ENCODE peak calls at places on chromosomes 5 and 9, in five cellular contexts. S, V, X, Z and H are unnamed samples.

GRCh38 chr5:139468421-139468931 is 2.3 kb upstream of the SMIM33 start:
- DNase-seq in S (no peak), V (no peak), X (peak), Z (no peak), H (no peak)

GRCh38 chr5:175032741-175033151 is 308.4 kb downstream of the MSX2 start:
- DNase-seq in S (no peak), V (no peak), X (no peak), Z (no peak), H (no peak)

GRCh38 chr9:113511856-113512761 is 48.6 kb downstream of the RGS3 start:
- DNase-seq in S (peak), V (peak), X (no peak), Z (no peak), H (no peak)

GRCh38 chr5:59040007-59040803 is 457.3 kb downstream of the RAB3C start:
- DNase-seq in S (peak), V (no peak), X (no peak), Z (no peak), H (no peak)

GRCh38 chr5:9699681-9700080 is 69.5 kb upstream of the TAS2R1 start:
- DNase-seq in S (no peak), V (no peak), X (no peak), Z (no peak), H (no peak)

GRCh38 chr9:95572370-95573151 is 55.8 kb upstream of the PTCH1 start:
- DNase-seq in S (no peak), V (peak), X (no peak), Z (no peak), H (no peak)

GRCh38 chr9:80158150-80158549 is 586.4 kb downstream of the TLE4 start:
- DNase-seq in S (no peak), V (no peak), X (no peak), Z (no peak), H (no peak)

GRCh38 chr9:79577969-79578723 is 6.4 kb downstream of the TLE4 start:
- DNase-seq in S (no peak), V (no peak), X (no peak), Z (no peak), H (no peak)

GRCh38 chr5:124906339-124907097 is 160.1 kb upstream of the ZNF608 start:
- DNase-seq in S (no peak), V (no peak), X (peak), Z (peak), H (no peak)

GRCh38 chr5:565782-566445 is 41.7 kb upstream of the SLC9A3 start:
- DNase-seq in S (no peak), V (no peak), X (no peak), Z (no peak), H (no peak)

GRCh38 chr9:137027369-137028012 is 546 bp downstream of the ABCA2 start:
- DNase-seq in S (no peak), V (no peak), X (no peak), Z (no peak), H (no peak)

GRCh38 chr5:172418847-172419810 is 35.2 kb downstream of the SH3PXD2B start:
- DNase-seq in S (no peak), V (no peak), X (no peak), Z (peak), H (no peak)

GRCh38 chr9:108664309-108665255 is 191.2 kb downstream of the ACTL7B start:
- DNase-seq in S (no peak), V (no peak), X (no peak), Z (no peak), H (no peak)

GRCh38 chr5:52685621-52686370 is 101.9 kb upstream of the ITGA1 start:
- DNase-seq in S (no peak), V (no peak), X (no peak), Z (no peak), H (no peak)

GRCh38 chr5:179534431-179534830 is 15.9 kb upstream of the RUFY1 start:
- DNase-seq in S (no peak), V (no peak), X (no peak), Z (no peak), H (no peak)

GRCh38 chr5:16957305-16958165 is 21.4 kb upstream of the MYO10 start:
- DNase-seq in S (no peak), V (peak), X (no peak), Z (no peak), H (no peak)

GRCh38 chr9:33447404-33448158 is at the start of gene AQP3:
- DNase-seq in S (no peak), V (no peak), X (peak), Z (peak), H (peak)

GRCh38 chr5:73131711-73132428 is 11.5 kb downstream of the TMEM171 start:
- DNase-seq in S (no peak), V (no peak), X (no peak), Z (no peak), H (no peak)

GRCh38 chr9:110141118-110141797 is 66.7 kb downstream of the C9orf152 start:
- DNase-seq in S (no peak), V (peak), X (no peak), Z (no peak), H (no peak)

GRCh38 chr5:54889826-54890225 is 95.6 kb downstream of the ESM1 start:
- DNase-seq in S (no peak), V (peak), X (no peak), Z (no peak), H (no peak)

GRCh38 chr5:29770936-29771335 is 1422.5 kb upstream of the CDH6 start:
- DNase-seq in S (no peak), V (no peak), X (no peak), Z (no peak), H (no peak)

GRCh38 chr5:17305964-17306725 is 88.7 kb downstream of the BASP1 start:
- DNase-seq in S (no peak), V (no peak), X (no peak), Z (peak), H (no peak)

GRCh38 chr9:121651295-121652036 is at the start of gene DAB2IP:
- DNase-seq in S (no peak), V (no peak), X (peak), Z (peak), H (peak)

GRCh38 chr9:89850633-89851325 is 246.0 kb downstream of the GADD45G start:
- DNase-seq in S (no peak), V (peak), X (no peak), Z (peak), H (no peak)

GRCh38 chr5:125412051-125412560 is 665.7 kb upstream of the ZNF608 start:
- DNase-seq in S (no peak), V (no peak), X (no peak), Z (no peak), H (no peak)

GRCh38 chr5:74631088-74631960 is 9.2 kb downstream of the ENC1 start:
- DNase-seq in S (no peak), V (no peak), X (no peak), Z (no peak), H (no peak)

GRCh38 chr5:76145945-76146344 is 62.8 kb downstream of the SV2C start:
- DNase-seq in S (no peak), V (no peak), X (no peak), Z (no peak), H (no peak)

GRCh38 chr9:5801739-5802113 is 31.2 kb downstream of the ERMP1 start:
- DNase-seq in S (no peak), V (no peak), X (no peak), Z (no peak), H (no peak)

GRCh38 chr5:159503236-159503635 is 172.9 kb upstream of the IL12B start:
- DNase-seq in S (no peak), V (no peak), X (no peak), Z (no peak), H (no peak)

GRCh38 chr9:105515811-105516413 is 42.0 kb upstream of the FKTN start:
- DNase-seq in S (no peak), V (no peak), X (no peak), Z (no peak), H (no peak)

GRCh38 chr5:20694121-20694520 is 706.1 kb upstream of the CDH18 start:
- DNase-seq in S (no peak), V (no peak), X (no peak), Z (no peak), H (no peak)

GRCh38 chr9:134054891-134055811 is 12.7 kb downstream of the BRD3 start:
- DNase-seq in S (no peak), V (no peak), X (peak), Z (peak), H (peak)

GRCh38 chr9:136536721-136537241 is 9.1 kb downstream of the NOTCH1 start:
- DNase-seq in S (no peak), V (no peak), X (no peak), Z (no peak), H (no peak)

GRCh38 chr5:117859161-117859560 is 1129.2 kb downstream of the DTWD2 start:
- DNase-seq in S (no peak), V (no peak), X (no peak), Z (no peak), H (no peak)

GRCh38 chr5:160199410-160199911 is 29.8 kb upstream of the FABP6 start:
- DNase-seq in S (no peak), V (no peak), X (peak), Z (peak), H (peak)

GRCh38 chr5:88377705-88378656 is 109.3 kb upstream of the TMEM161B start:
- DNase-seq in S (peak), V (no peak), X (no peak), Z (no peak), H (no peak)

GRCh38 chr9:114958021-114958846 is 27.8 kb upstream of the TNFSF8 start:
- DNase-seq in S (peak), V (peak), X (no peak), Z (peak), H (peak)

GRCh38 chr9:127397722-127398647 is 1.0 kb downstream of the SLC2A8 start:
- DNase-seq in S (no peak), V (no peak), X (peak), Z (peak), H (peak)